ENCODE peak calls at places on chromosomes 3 and 15, in four cellular contexts. L is activated CD8-positive, alpha-beta memory T cell treated with anti-CD3 and anti-CD28 coated beads, Interleukin-2, amount 50 U/mL, for 48 hours; R is PC-9; I is WTC11. D is an unnamed sample.

GRCh38 chr3:45795882-45796765 is at the start of gene SLC6A20:
- DNase-seq in L (peak), R (no peak), I (peak), D (no peak)

GRCh38 chr3:185175370-185175987 is 22.6 kb upstream of the C3orf70 start:
- DNase-seq in L (no peak), R (no peak), I (peak), D (no peak)

GRCh38 chr15:99613887-99614642 is 48.3 kb downstream of the MEF2A start:
- DNase-seq in L (no peak), R (no peak), I (no peak), D (no peak)

GRCh38 chr3:186021673-186022362 is 84.0 kb upstream of the TRA2B start:
- DNase-seq in L (no peak), R (peak), I (no peak), D (no peak)

GRCh38 chr3:52200981-52201679 is 3.2 kb downstream of the ALAS1 start:
- DNase-seq in L (no peak), R (no peak), I (no peak), D (no peak)

GRCh38 chr3:155553800-155554199 is 191.1 kb downstream of the PLCH1 start:
- DNase-seq in L (no peak), R (no peak), I (no peak), D (no peak)

GRCh38 chr15:77107068-77107467 is 36.2 kb upstream of the TSPAN3 start:
- DNase-seq in L (no peak), R (no peak), I (no peak), D (no peak)

GRCh38 chr3:39718674-39719595 is 90.5 kb upstream of the MYRIP start:
- DNase-seq in L (no peak), R (no peak), I (no peak), D (no peak)

GRCh38 chr3:124351430-124352142 is 359.7 kb upstream of the ROPN1 start:
- DNase-seq in L (no peak), R (peak), I (peak), D (peak)

GRCh38 chr15:73982251-73982962 is 9.7 kb downstream of the STOML1 start:
- DNase-seq in L (no peak), R (peak), I (no peak), D (no peak)

GRCh38 chr3:121431717-121432517 is 113.9 kb downstream of the POLQ start:
- DNase-seq in L (no peak), R (no peak), I (no peak), D (no peak)

GRCh38 chr15:48868549-48868948 is 9.4 kb upstream of the EID1 start:
- DNase-seq in L (no peak), R (no peak), I (no peak), D (no peak)

GRCh38 chr3:114022145-114022544 is 34.2 kb downstream of the CCDC191 start:
- DNase-seq in L (no peak), R (no peak), I (no peak), D (no peak)

GRCh38 chr3:147313513-147313912 is 92.8 kb downstream of the ZIC4 start:
- DNase-seq in L (no peak), R (no peak), I (no peak), D (no peak)

GRCh38 chr15:40894689-40895308 is 549 bp downstream of the VPS18 start:
- DNase-seq in L (peak), R (peak), I (peak), D (peak)

GRCh38 chr3:172156309-172156998 is 117.1 kb downstream of the FNDC3B start:
- DNase-seq in L (no peak), R (peak), I (peak), D (peak)

GRCh38 chr3:52217409-52217805 is 8.0 kb downstream of the TLR9 start:
- DNase-seq in L (no peak), R (no peak), I (no peak), D (no peak)

GRCh38 chr15:91890614-91891013 is 37.1 kb downstream of the SLCO3A1 start:
- DNase-seq in L (no peak), R (peak), I (no peak), D (peak)

GRCh38 chr3:22012471-22012870 is 261.5 kb upstream of the ZNF385D start:
- DNase-seq in L (no peak), R (no peak), I (no peak), D (no peak)

GRCh38 chr15:52011711-52012144 is 7.3 kb upstream of the MAPK6 start:
- DNase-seq in L (peak), R (no peak), I (no peak), D (no peak)

GRCh38 chr3:171614318-171614967 is 154.2 kb upstream of the TNIK start:
- DNase-seq in L (no peak), R (no peak), I (peak), D (no peak)

GRCh38 chr3:176796371-176796770 is 400.9 kb downstream of the TBL1XR1 start:
- DNase-seq in L (no peak), R (no peak), I (no peak), D (no peak)

GRCh38 chr3:167733961-167734497 is 663 bp downstream of the PDCD10 start:
- DNase-seq in L (no peak), R (no peak), I (no peak), D (no peak)